ENCODE peak calls at places on chromosome 2, in ten cellular contexts. P, O, J, M, Z, X, F, S, E and R are unnamed samples.
A peak's percentile ranks its signal among the peaks of the same experiment; 100 is the strongest.

GRCh38 chr2:17517481-17518211 is 594 bp downstream of the RAD51AP2 start:
- DNase-seq in P (no peak), O (no peak), J (no peak), M (no peak), Z (no peak), X (no peak), F (no peak), S (no peak), E (no peak), R (no peak)

GRCh38 chr2:8631465-8632005 is 50.3 kb upstream of the ID2 start:
- DNase-seq in P (no peak), O (no peak), J (no peak), M (no peak), Z (no peak), X (no peak), F (no peak), S (no peak), E (no peak), R (no peak)

GRCh38 chr2:19802088-19802806 is 99.5 kb downstream of the TTC32 start:
- DNase-seq in P (no peak), O (peak; percentile 82), J (no peak), M (peak; percentile 84), Z (no peak), X (no peak), F (no peak), S (no peak), E (no peak), R (peak; percentile 88)

GRCh38 chr2:63503818-63504217 is 84.5 kb downstream of the WDPCP start:
- DNase-seq in P (no peak), O (no peak), J (no peak), M (no peak), Z (no peak), X (no peak), F (no peak), S (no peak), E (no peak), R (no peak)

GRCh38 chr2:7392076-7392787 is 475.0 kb downstream of the RNF144A start:
- DNase-seq in P (no peak), O (no peak), J (no peak), M (no peak), Z (no peak), X (no peak), F (peak; percentile 55), S (no peak), E (no peak), R (no peak)

GRCh38 chr2:70083344-70084156 is 3.7 kb upstream of the PCBP1 start:
- DNase-seq in P (peak; percentile 70), O (peak; percentile 93), J (no peak), M (peak; percentile 77), Z (no peak), X (no peak), F (no peak), S (no peak), E (no peak), R (no peak)

GRCh38 chr2:207308519-207309224 is 142.9 kb upstream of the KLF7 start:
- DNase-seq in P (peak; percentile 88), O (no peak), J (no peak), M (no peak), Z (no peak), X (no peak), F (no peak), S (no peak), E (no peak), R (no peak)

GRCh38 chr2:52821631-52822030 is 946.0 kb upstream of the CHAC2 start:
- DNase-seq in P (peak; percentile 6), O (no peak), J (no peak), M (peak; percentile 7), Z (no peak), X (peak; percentile 12), F (no peak), S (no peak), E (no peak), R (no peak)

GRCh38 chr2:169164311-169164710 is 94.9 kb downstream of the DHRS9 start:
- DNase-seq in P (no peak), O (no peak), J (no peak), M (no peak), Z (no peak), X (no peak), F (no peak), S (no peak), E (no peak), R (no peak)